ENCODE peak calls at places on chromosomes 5 and 9, in nine cellular contexts. One of them, this sample, is unnamed.

GRCh38 chr9:129763235-129763917 is 10.5 kb upstream of the PTGES start:
- DNase-seq in neural progenitor cell: no peak
- DNase-seq in tibial nerve: peak
- DNase-seq in bronchial epithelial cell: no peak
- DNase-seq in mucosa of descending colon: no peak
- DNase-seq in IMR-90: peak
- DNase-seq in astrocyte of the spinal cord: peak
- DNase-seq in GM06990: no peak
- DNase-seq in CD8-positive, alpha-beta memory T cell: no peak
- DNase-seq in this sample: no peak

GRCh38 chr5:134460551-134460950 is 48.9 kb upstream of the CDKN2AIPNL start:
- DNase-seq in GM06990: no peak
- DNase-seq in neural progenitor cell: no peak
- DNase-seq in IMR-90: no peak
- DNase-seq in mucosa of descending colon: no peak
- DNase-seq in tibial nerve: no peak
- DNase-seq in astrocyte of the spinal cord: no peak
- DNase-seq in bronchial epithelial cell: no peak
- DNase-seq in CD8-positive, alpha-beta memory T cell: no peak
- DNase-seq in this sample: no peak

GRCh38 chr9:16784002-16784401 is 86.5 kb downstream of the BNC2 start:
- DNase-seq in IMR-90: no peak
- DNase-seq in GM06990: no peak
- DNase-seq in bronchial epithelial cell: no peak
- DNase-seq in astrocyte of the spinal cord: no peak
- DNase-seq in tibial nerve: no peak
- DNase-seq in CD8-positive, alpha-beta memory T cell: no peak
- DNase-seq in neural progenitor cell: no peak
- DNase-seq in mucosa of descending colon: no peak
- DNase-seq in this sample: no peak

GRCh38 chr5:28390341-28390740 is 1352.0 kb upstream of the CDH9 start:
- DNase-seq in CD8-positive, alpha-beta memory T cell: no peak
- DNase-seq in bronchial epithelial cell: no peak
- DNase-seq in GM06990: no peak
- DNase-seq in mucosa of descending colon: no peak
- DNase-seq in neural progenitor cell: peak
- DNase-seq in IMR-90: no peak
- DNase-seq in tibial nerve: no peak
- DNase-seq in astrocyte of the spinal cord: no peak
- DNase-seq in this sample: no peak

GRCh38 chr5:137858223-137858916 is 9.3 kb upstream of the MYOT start:
- DNase-seq in neural progenitor cell: no peak
- DNase-seq in tibial nerve: no peak
- DNase-seq in astrocyte of the spinal cord: no peak
- DNase-seq in IMR-90: peak
- DNase-seq in CD8-positive, alpha-beta memory T cell: no peak
- DNase-seq in GM06990: peak
- DNase-seq in mucosa of descending colon: peak
- DNase-seq in bronchial epithelial cell: peak
- DNase-seq in this sample: peak

GRCh38 chr9:70260007-70260443 is 1.2 kb downstream of the SMC5 start:
- DNase-seq in neural progenitor cell: no peak
- DNase-seq in bronchial epithelial cell: no peak
- DNase-seq in tibial nerve: no peak
- DNase-seq in CD8-positive, alpha-beta memory T cell: no peak
- DNase-seq in GM06990: no peak
- DNase-seq in IMR-90: no peak
- DNase-seq in astrocyte of the spinal cord: no peak
- DNase-seq in mucosa of descending colon: peak
- DNase-seq in this sample: no peak

GRCh38 chr5:10275991-10276390 is 25.9 kb downstream of the CCT5 start:
- DNase-seq in IMR-90: no peak
- DNase-seq in CD8-positive, alpha-beta memory T cell: no peak
- DNase-seq in tibial nerve: no peak
- DNase-seq in bronchial epithelial cell: no peak
- DNase-seq in neural progenitor cell: no peak
- DNase-seq in astrocyte of the spinal cord: no peak
- DNase-seq in mucosa of descending colon: no peak
- DNase-seq in GM06990: no peak
- DNase-seq in this sample: no peak

GRCh38 chr9:76218151-76218867 is 175.9 kb downstream of the RFK start:
- DNase-seq in CD8-positive, alpha-beta memory T cell: no peak
- DNase-seq in neural progenitor cell: no peak
- DNase-seq in tibial nerve: no peak
- DNase-seq in IMR-90: no peak
- DNase-seq in GM06990: no peak
- DNase-seq in mucosa of descending colon: no peak
- DNase-seq in bronchial epithelial cell: no peak
- DNase-seq in astrocyte of the spinal cord: no peak
- DNase-seq in this sample: no peak

GRCh38 chr5:1345876-1346626 is 1.2 kb upstream of the CLPTM1L start:
- DNase-seq in CD8-positive, alpha-beta memory T cell: no peak
- DNase-seq in bronchial epithelial cell: no peak
- DNase-seq in IMR-90: no peak
- DNase-seq in neural progenitor cell: no peak
- DNase-seq in GM06990: no peak
- DNase-seq in mucosa of descending colon: no peak
- DNase-seq in tibial nerve: no peak
- DNase-seq in astrocyte of the spinal cord: no peak
- DNase-seq in this sample: no peak

GRCh38 chr5:73451218-73452130 is 2.9 kb upstream of the FOXD1 start:
- DNase-seq in tibial nerve: no peak
- DNase-seq in neural progenitor cell: peak
- DNase-seq in bronchial epithelial cell: no peak
- DNase-seq in astrocyte of the spinal cord: peak
- DNase-seq in CD8-positive, alpha-beta memory T cell: peak
- DNase-seq in mucosa of descending colon: peak
- DNase-seq in GM06990: peak
- DNase-seq in IMR-90: peak
- DNase-seq in this sample: no peak

GRCh38 chr5:68251386-68251785 is 35.8 kb downstream of the PIK3R1 start:
- DNase-seq in astrocyte of the spinal cord: peak
- DNase-seq in tibial nerve: no peak
- DNase-seq in neural progenitor cell: no peak
- DNase-seq in bronchial epithelial cell: peak
- DNase-seq in mucosa of descending colon: peak
- DNase-seq in IMR-90: peak
- DNase-seq in GM06990: no peak
- DNase-seq in CD8-positive, alpha-beta memory T cell: no peak
- DNase-seq in this sample: no peak

GRCh38 chr5:91011029-91011428 is 372.1 kb downstream of the ARRDC3 start:
- DNase-seq in astrocyte of the spinal cord: no peak
- DNase-seq in CD8-positive, alpha-beta memory T cell: no peak
- DNase-seq in GM06990: no peak
- DNase-seq in tibial nerve: no peak
- DNase-seq in bronchial epithelial cell: no peak
- DNase-seq in mucosa of descending colon: no peak
- DNase-seq in IMR-90: no peak
- DNase-seq in neural progenitor cell: no peak
- DNase-seq in this sample: no peak

GRCh38 chr9:93649610-93650261 is 73.4 kb downstream of the PHF2 start:
- DNase-seq in CD8-positive, alpha-beta memory T cell: no peak
- DNase-seq in IMR-90: peak
- DNase-seq in GM06990: no peak
- DNase-seq in tibial nerve: no peak
- DNase-seq in neural progenitor cell: no peak
- DNase-seq in bronchial epithelial cell: no peak
- DNase-seq in mucosa of descending colon: no peak
- DNase-seq in astrocyte of the spinal cord: no peak
- DNase-seq in this sample: peak

GRCh38 chr9:92291577-92291976 is 1.9 kb downstream of the IARS1 start:
- DNase-seq in neural progenitor cell: no peak
- DNase-seq in tibial nerve: no peak
- DNase-seq in astrocyte of the spinal cord: no peak
- DNase-seq in CD8-positive, alpha-beta memory T cell: no peak
- DNase-seq in mucosa of descending colon: no peak
- DNase-seq in GM06990: no peak
- DNase-seq in bronchial epithelial cell: no peak
- DNase-seq in IMR-90: no peak
- DNase-seq in this sample: no peak
- H3K4me3 ChIP-seq in neural progenitor cell: no peak
- H3K4me3 ChIP-seq in tibial nerve: no peak
- H3K4me3 ChIP-seq in astrocyte of the spinal cord: peak
- H3K4me3 ChIP-seq in CD8-positive, alpha-beta memory T cell: no peak
- H3K4me3 ChIP-seq in mucosa of descending colon: no peak
- H3K4me3 ChIP-seq in GM06990: peak
- H3K4me3 ChIP-seq in bronchial epithelial cell: no peak
- H3K4me3 ChIP-seq in IMR-90: peak
- H3K4me3 ChIP-seq in this sample: peak

GRCh38 chr9:77926314-77926959 is 105.2 kb downstream of the GNAQ start:
- DNase-seq in IMR-90: peak
- DNase-seq in CD8-positive, alpha-beta memory T cell: no peak
- DNase-seq in tibial nerve: no peak
- DNase-seq in GM06990: no peak
- DNase-seq in astrocyte of the spinal cord: peak
- DNase-seq in bronchial epithelial cell: peak
- DNase-seq in neural progenitor cell: no peak
- DNase-seq in mucosa of descending colon: no peak
- DNase-seq in this sample: no peak

GRCh38 chr9:77927265-77927664 is 104.3 kb downstream of the GNAQ start:
- DNase-seq in astrocyte of the spinal cord: peak
- DNase-seq in neural progenitor cell: no peak
- DNase-seq in GM06990: no peak
- DNase-seq in bronchial epithelial cell: no peak
- DNase-seq in IMR-90: peak
- DNase-seq in tibial nerve: no peak
- DNase-seq in CD8-positive, alpha-beta memory T cell: no peak
- DNase-seq in mucosa of descending colon: no peak
- DNase-seq in this sample: no peak

GRCh38 chr9:77933019-77933418 is 98.6 kb downstream of the GNAQ start:
- DNase-seq in mucosa of descending colon: no peak
- DNase-seq in IMR-90: peak
- DNase-seq in neural progenitor cell: no peak
- DNase-seq in CD8-positive, alpha-beta memory T cell: no peak
- DNase-seq in bronchial epithelial cell: peak
- DNase-seq in astrocyte of the spinal cord: no peak
- DNase-seq in GM06990: no peak
- DNase-seq in tibial nerve: no peak
- DNase-seq in this sample: no peak

GRCh38 chr9:77933976-77934375 is 97.6 kb downstream of the GNAQ start:
- DNase-seq in neural progenitor cell: no peak
- DNase-seq in astrocyte of the spinal cord: no peak
- DNase-seq in tibial nerve: no peak
- DNase-seq in IMR-90: no peak
- DNase-seq in bronchial epithelial cell: no peak
- DNase-seq in mucosa of descending colon: no peak
- DNase-seq in GM06990: no peak
- DNase-seq in CD8-positive, alpha-beta memory T cell: no peak
- DNase-seq in this sample: no peak

DNA sequence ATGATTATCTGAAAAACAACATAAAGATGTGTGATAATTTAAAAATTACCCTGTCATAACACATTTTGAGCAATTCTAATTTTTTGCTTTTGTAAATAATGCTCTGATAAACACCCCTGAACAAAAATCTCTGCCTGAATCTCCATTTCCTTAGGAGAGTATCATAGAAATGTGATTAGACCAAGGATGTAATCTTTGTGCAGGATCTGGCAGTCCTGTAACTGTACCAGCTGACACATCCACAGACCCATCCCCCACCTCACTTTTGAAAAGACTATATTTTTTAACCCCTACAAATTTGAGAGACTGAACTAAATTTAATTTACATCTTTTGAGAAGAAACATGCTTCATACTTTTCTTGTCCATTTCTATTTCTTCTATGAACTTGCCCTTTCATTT is 101.7 kb downstream of the GNAQ start:
- DNase-seq in GM06990: no peak
- DNase-seq in mucosa of descending colon: no peak
- DNase-seq in tibial nerve: no peak
- DNase-seq in CD8-positive, alpha-beta memory T cell: no peak
- DNase-seq in bronchial epithelial cell: no peak
- DNase-seq in astrocyte of the spinal cord: no peak
- DNase-seq in IMR-90: no peak
- DNase-seq in neural progenitor cell: no peak
- DNase-seq in this sample: no peak
- H3K4me3 ChIP-seq in GM06990: no peak
- H3K4me3 ChIP-seq in mucosa of descending colon: no peak
- H3K4me3 ChIP-seq in tibial nerve: no peak
- H3K4me3 ChIP-seq in CD8-positive, alpha-beta memory T cell: no peak
- H3K4me3 ChIP-seq in bronchial epithelial cell: no peak
- H3K4me3 ChIP-seq in astrocyte of the spinal cord: no peak
- H3K4me3 ChIP-seq in IMR-90: no peak
- H3K4me3 ChIP-seq in neural progenitor cell: no peak
- H3K4me3 ChIP-seq in this sample: no peak

DNA sequence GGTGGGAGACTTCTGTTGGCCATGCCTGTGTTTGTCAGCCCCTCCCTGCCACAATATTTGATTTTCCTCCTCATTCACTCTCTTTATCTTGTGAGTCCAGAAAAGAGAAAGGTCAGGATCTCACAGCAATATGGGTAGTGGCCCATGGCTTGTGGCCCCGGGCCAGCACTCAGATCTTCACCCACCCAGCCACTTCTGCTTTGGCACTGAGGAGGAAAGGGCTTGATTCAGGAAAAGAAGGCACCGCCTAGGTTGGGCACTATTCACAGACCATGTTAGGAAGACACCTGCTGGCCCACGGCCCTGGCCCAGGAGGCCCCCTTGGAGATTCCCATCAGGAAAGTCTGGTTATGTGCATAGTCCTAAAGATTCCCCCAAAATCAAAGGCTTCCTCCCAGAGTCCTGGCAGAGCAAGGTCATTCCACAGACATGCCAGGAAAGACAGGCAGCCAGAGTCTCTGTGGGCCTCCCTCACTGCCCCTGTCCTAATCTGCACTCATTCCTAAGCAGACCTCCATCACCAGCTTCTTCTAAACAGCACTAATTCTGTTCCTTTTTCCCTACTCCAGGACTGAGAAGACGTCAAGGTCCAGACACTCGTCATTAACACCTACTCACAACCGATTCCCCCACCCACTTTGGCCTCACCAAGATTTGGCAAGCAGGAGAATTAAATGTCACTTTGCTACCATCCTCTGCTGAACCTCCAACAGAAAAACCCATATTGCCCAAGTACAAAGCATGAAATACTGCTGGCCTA is 179.3 kb downstream of the DEPDC1B start:
- DNase-seq in neural progenitor cell: no peak
- DNase-seq in mucosa of descending colon: no peak
- DNase-seq in GM06990: no peak
- DNase-seq in astrocyte of the spinal cord: no peak
- DNase-seq in tibial nerve: no peak
- DNase-seq in CD8-positive, alpha-beta memory T cell: no peak
- DNase-seq in IMR-90: no peak
- DNase-seq in bronchial epithelial cell: no peak
- DNase-seq in this sample: no peak
- H3K4me3 ChIP-seq in neural progenitor cell: no peak
- H3K4me3 ChIP-seq in mucosa of descending colon: no peak
- H3K4me3 ChIP-seq in GM06990: peak
- H3K4me3 ChIP-seq in astrocyte of the spinal cord: no peak
- H3K4me3 ChIP-seq in tibial nerve: no peak
- H3K4me3 ChIP-seq in CD8-positive, alpha-beta memory T cell: no peak
- H3K4me3 ChIP-seq in IMR-90: no peak
- H3K4me3 ChIP-seq in bronchial epithelial cell: no peak
- H3K4me3 ChIP-seq in this sample: peak

DNA sequence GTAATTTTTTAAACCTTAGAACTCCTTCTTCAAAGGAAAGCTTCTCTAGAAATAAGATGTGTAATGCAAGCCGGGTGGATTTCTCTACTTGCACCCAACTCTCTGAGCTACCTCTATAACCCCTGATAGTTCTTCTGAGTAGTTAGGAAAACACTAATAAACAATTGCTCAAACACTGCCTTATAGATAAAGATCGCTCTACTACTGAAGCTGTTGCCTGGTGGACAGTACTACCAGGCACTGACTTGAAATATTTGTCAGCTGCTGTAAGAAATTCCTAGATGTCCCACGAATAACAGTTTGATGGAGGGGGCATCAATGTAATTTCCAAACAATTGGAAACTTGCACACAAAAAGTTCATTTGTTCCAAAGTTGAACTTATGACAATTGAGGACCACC is 42.0 kb downstream of the NR3C1 start:
- DNase-seq in tibial nerve: no peak
- DNase-seq in CD8-positive, alpha-beta memory T cell: no peak
- DNase-seq in neural progenitor cell: no peak
- DNase-seq in mucosa of descending colon: no peak
- DNase-seq in IMR-90: no peak
- DNase-seq in GM06990: no peak
- DNase-seq in astrocyte of the spinal cord: no peak
- DNase-seq in bronchial epithelial cell: no peak
- DNase-seq in this sample: no peak
- H3K4me3 ChIP-seq in tibial nerve: no peak
- H3K4me3 ChIP-seq in CD8-positive, alpha-beta memory T cell: no peak
- H3K4me3 ChIP-seq in neural progenitor cell: no peak
- H3K4me3 ChIP-seq in mucosa of descending colon: no peak
- H3K4me3 ChIP-seq in IMR-90: no peak
- H3K4me3 ChIP-seq in GM06990: no peak
- H3K4me3 ChIP-seq in astrocyte of the spinal cord: no peak
- H3K4me3 ChIP-seq in bronchial epithelial cell: no peak
- H3K4me3 ChIP-seq in this sample: no peak